ENCODE peak calls at places on chromosomes 11 and 22, in nine cellular contexts. One of them, this sample, is unnamed.

GRCh38 chr11:86192858-86193257 is 51.7 kb upstream of the EED start:
- DNase-seq in ovary: no peak
- DNase-seq in PC-3: no peak
- DNase-seq in iPS DF 6.9: no peak
- DNase-seq in breast epithelium: no peak
- DNase-seq in sigmoid colon: no peak
- DNase-seq in CD4-positive, CD25-positive, alpha-beta regulatory T cell: no peak
- DNase-seq in endothelial cell of umbilical vein: no peak
- DNase-seq in neuronal stem cell: no peak
- DNase-seq in this sample: no peak

GRCh38 chr11:1043563-1044096 is 7.1 kb upstream of the MUC6 start:
- DNase-seq in neuronal stem cell: no peak
- DNase-seq in breast epithelium: no peak
- DNase-seq in sigmoid colon: no peak
- DNase-seq in PC-3: no peak
- DNase-seq in CD4-positive, CD25-positive, alpha-beta regulatory T cell: no peak
- DNase-seq in ovary: no peak
- DNase-seq in endothelial cell of umbilical vein: no peak
- DNase-seq in iPS DF 6.9: no peak
- DNase-seq in this sample: no peak

GRCh38 chr22:49883294-49883640 is 29.6 kb downstream of the ZBED4 start:
- DNase-seq in breast epithelium: no peak
- DNase-seq in sigmoid colon: no peak
- DNase-seq in endothelial cell of umbilical vein: no peak
- DNase-seq in ovary: no peak
- DNase-seq in PC-3: no peak
- DNase-seq in iPS DF 6.9: no peak
- DNase-seq in neuronal stem cell: no peak
- DNase-seq in CD4-positive, CD25-positive, alpha-beta regulatory T cell: no peak
- DNase-seq in this sample: no peak

GRCh38 chr22:41857160-41857859 is 24.4 kb downstream of the SREBF2 start:
- DNase-seq in iPS DF 6.9: peak; percentile 33
- DNase-seq in PC-3: peak; percentile 87
- DNase-seq in endothelial cell of umbilical vein: peak; percentile 70
- DNase-seq in sigmoid colon: no peak
- DNase-seq in neuronal stem cell: peak; percentile 37
- DNase-seq in ovary: no peak
- DNase-seq in breast epithelium: no peak
- DNase-seq in CD4-positive, CD25-positive, alpha-beta regulatory T cell: peak; percentile 66
- DNase-seq in this sample: no peak

GRCh38 chr11:34072831-34073230 is 21.3 kb downstream of the CAPRIN1 start:
- DNase-seq in endothelial cell of umbilical vein: no peak
- DNase-seq in breast epithelium: no peak
- DNase-seq in sigmoid colon: no peak
- DNase-seq in ovary: no peak
- DNase-seq in neuronal stem cell: no peak
- DNase-seq in CD4-positive, CD25-positive, alpha-beta regulatory T cell: no peak
- DNase-seq in PC-3: no peak
- DNase-seq in iPS DF 6.9: no peak
- DNase-seq in this sample: no peak

GRCh38 chr11:3087373-3087772 is 30.1 kb upstream of the CARS1 start:
- DNase-seq in endothelial cell of umbilical vein: no peak
- DNase-seq in ovary: no peak
- DNase-seq in CD4-positive, CD25-positive, alpha-beta regulatory T cell: no peak
- DNase-seq in sigmoid colon: no peak
- DNase-seq in breast epithelium: no peak
- DNase-seq in PC-3: no peak
- DNase-seq in neuronal stem cell: no peak
- DNase-seq in iPS DF 6.9: no peak
- DNase-seq in this sample: no peak

GRCh38 chr11:62444271-62444833 is 25.5 kb downstream of the SCGB1A1 start:
- DNase-seq in neuronal stem cell: no peak
- DNase-seq in ovary: peak; percentile 80
- DNase-seq in endothelial cell of umbilical vein: peak; percentile 68
- DNase-seq in CD4-positive, CD25-positive, alpha-beta regulatory T cell: no peak
- DNase-seq in breast epithelium: no peak
- DNase-seq in PC-3: no peak
- DNase-seq in sigmoid colon: peak; percentile 92
- DNase-seq in iPS DF 6.9: no peak
- DNase-seq in this sample: peak; percentile 31

GRCh38 chr11:72823105-72823804 is 9.0 kb downstream of the ATG16L2 start:
- DNase-seq in iPS DF 6.9: no peak
- DNase-seq in ovary: peak; percentile 43
- DNase-seq in PC-3: peak; percentile 2
- DNase-seq in CD4-positive, CD25-positive, alpha-beta regulatory T cell: no peak
- DNase-seq in endothelial cell of umbilical vein: no peak
- DNase-seq in neuronal stem cell: no peak
- DNase-seq in breast epithelium: no peak
- DNase-seq in sigmoid colon: peak; percentile 65
- DNase-seq in this sample: peak; percentile 63

GRCh38 chr22:46392137-46392844 is 56.8 kb downstream of the TRMU start:
- DNase-seq in CD4-positive, CD25-positive, alpha-beta regulatory T cell: no peak
- DNase-seq in iPS DF 6.9: no peak
- DNase-seq in sigmoid colon: no peak
- DNase-seq in breast epithelium: no peak
- DNase-seq in ovary: no peak
- DNase-seq in endothelial cell of umbilical vein: no peak
- DNase-seq in PC-3: no peak
- DNase-seq in neuronal stem cell: no peak
- DNase-seq in this sample: no peak

GRCh38 chr11:45918331-45918941 is 759 bp upstream of the PEX16 start:
- DNase-seq in endothelial cell of umbilical vein: peak; percentile 78
- DNase-seq in iPS DF 6.9: no peak
- DNase-seq in ovary: peak; percentile 81
- DNase-seq in PC-3: peak; percentile 70
- DNase-seq in neuronal stem cell: peak; percentile 56
- DNase-seq in sigmoid colon: peak; percentile 94
- DNase-seq in CD4-positive, CD25-positive, alpha-beta regulatory T cell: peak; percentile 33
- DNase-seq in breast epithelium: peak; percentile 77
- DNase-seq in this sample: peak; percentile 85

GRCh38 chr11:32435511-32435946 is at the start of gene WT1:
- DNase-seq in sigmoid colon: no peak
- DNase-seq in CD4-positive, CD25-positive, alpha-beta regulatory T cell: no peak
- DNase-seq in breast epithelium: no peak
- DNase-seq in PC-3: peak; percentile 52
- DNase-seq in endothelial cell of umbilical vein: no peak
- DNase-seq in neuronal stem cell: no peak
- DNase-seq in iPS DF 6.9: no peak
- DNase-seq in ovary: peak; percentile 88
- DNase-seq in this sample: no peak

GRCh38 chr22:30279389-30279788 is 9.9 kb downstream of the CASTOR1 start:
- DNase-seq in sigmoid colon: no peak
- DNase-seq in endothelial cell of umbilical vein: no peak
- DNase-seq in iPS DF 6.9: no peak
- DNase-seq in PC-3: no peak
- DNase-seq in neuronal stem cell: no peak
- DNase-seq in ovary: no peak
- DNase-seq in breast epithelium: no peak
- DNase-seq in CD4-positive, CD25-positive, alpha-beta regulatory T cell: no peak
- DNase-seq in this sample: peak; percentile 62

DNA sequence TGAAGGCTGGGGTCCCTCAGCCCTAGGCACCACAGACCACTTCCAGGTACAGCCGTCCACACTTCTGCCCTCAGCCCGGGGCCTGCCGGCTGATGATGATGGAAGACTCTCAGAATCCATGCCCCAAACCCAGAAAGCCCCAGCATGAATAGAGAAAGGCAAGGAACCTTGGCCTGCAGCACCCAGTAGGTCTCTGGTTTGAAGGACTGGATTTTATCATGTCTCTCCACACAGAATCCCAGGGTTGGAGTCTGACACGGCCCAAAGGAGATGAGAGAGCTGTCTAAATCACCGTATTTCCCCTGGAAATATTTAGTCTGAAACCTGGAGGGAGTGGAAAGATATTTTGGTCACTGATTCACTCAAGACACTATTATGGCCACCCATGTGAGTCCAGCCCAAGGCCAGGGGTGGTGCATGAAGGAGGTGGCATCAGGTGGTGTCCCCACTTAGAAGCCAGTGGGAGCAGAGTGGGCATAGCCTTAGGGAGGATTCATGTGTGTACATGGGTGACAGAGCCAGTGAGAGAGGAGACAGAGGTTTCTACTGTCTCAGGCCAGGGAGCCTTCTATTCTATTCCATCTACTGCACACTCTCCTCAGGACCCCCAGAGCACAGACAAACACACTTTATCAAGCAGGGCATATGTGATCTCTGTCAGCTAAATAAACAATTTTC is 14.0 kb downstream of the TOP3B start:
- DNase-seq in neuronal stem cell: no peak
- DNase-seq in PC-3: no peak
- DNase-seq in ovary: no peak
- DNase-seq in iPS DF 6.9: no peak
- DNase-seq in CD4-positive, CD25-positive, alpha-beta regulatory T cell: no peak
- DNase-seq in breast epithelium: no peak
- DNase-seq in endothelial cell of umbilical vein: no peak
- DNase-seq in sigmoid colon: no peak
- DNase-seq in this sample: no peak
- H3K36me3 ChIP-seq in neuronal stem cell: peaks cover 95% of the 10 kb centered on the region
- H3K36me3 ChIP-seq in PC-3: peaks cover 13% of the 10 kb centered on the region
- H3K36me3 ChIP-seq in ovary: no peaks in the 10 kb centered on the region
- H3K36me3 ChIP-seq in iPS DF 6.9: peaks cover 60% of the 10 kb centered on the region
- H3K36me3 ChIP-seq in CD4-positive, CD25-positive, alpha-beta regulatory T cell: peaks cover 83% of the 10 kb centered on the region
- H3K36me3 ChIP-seq in breast epithelium: peaks cover 27% of the 10 kb centered on the region
- H3K36me3 ChIP-seq in endothelial cell of umbilical vein: peaks cover 56% of the 10 kb centered on the region
- H3K36me3 ChIP-seq in sigmoid colon: peaks cover 75% of the 10 kb centered on the region
- H3K36me3 ChIP-seq in this sample: peaks cover 96% of the 10 kb centered on the region

GRCh38 chr11:83666149-83666548 is 380.0 kb upstream of the CCDC90B start:
- DNase-seq in sigmoid colon: no peak
- DNase-seq in endothelial cell of umbilical vein: no peak
- DNase-seq in ovary: no peak
- DNase-seq in PC-3: no peak
- DNase-seq in CD4-positive, CD25-positive, alpha-beta regulatory T cell: no peak
- DNase-seq in breast epithelium: no peak
- DNase-seq in neuronal stem cell: no peak
- DNase-seq in iPS DF 6.9: no peak
- DNase-seq in this sample: no peak

GRCh38 chr11:83661491-83662350 is 375.6 kb upstream of the CCDC90B start:
- DNase-seq in endothelial cell of umbilical vein: no peak
- DNase-seq in neuronal stem cell: no peak
- DNase-seq in breast epithelium: no peak
- DNase-seq in CD4-positive, CD25-positive, alpha-beta regulatory T cell: no peak
- DNase-seq in PC-3: no peak
- DNase-seq in ovary: no peak
- DNase-seq in iPS DF 6.9: no peak
- DNase-seq in sigmoid colon: no peak
- DNase-seq in this sample: no peak

GRCh38 chr11:83663984-83664383 is 377.8 kb upstream of the CCDC90B start:
- DNase-seq in endothelial cell of umbilical vein: no peak
- DNase-seq in PC-3: no peak
- DNase-seq in breast epithelium: no peak
- DNase-seq in sigmoid colon: no peak
- DNase-seq in ovary: no peak
- DNase-seq in CD4-positive, CD25-positive, alpha-beta regulatory T cell: no peak
- DNase-seq in neuronal stem cell: no peak
- DNase-seq in iPS DF 6.9: no peak
- DNase-seq in this sample: no peak

GRCh38 chr11:83662494-83662893 is 376.3 kb upstream of the CCDC90B start:
- DNase-seq in ovary: no peak
- DNase-seq in neuronal stem cell: no peak
- DNase-seq in iPS DF 6.9: no peak
- DNase-seq in breast epithelium: no peak
- DNase-seq in CD4-positive, CD25-positive, alpha-beta regulatory T cell: no peak
- DNase-seq in PC-3: no peak
- DNase-seq in endothelial cell of umbilical vein: no peak
- DNase-seq in sigmoid colon: no peak
- DNase-seq in this sample: no peak

DNA sequence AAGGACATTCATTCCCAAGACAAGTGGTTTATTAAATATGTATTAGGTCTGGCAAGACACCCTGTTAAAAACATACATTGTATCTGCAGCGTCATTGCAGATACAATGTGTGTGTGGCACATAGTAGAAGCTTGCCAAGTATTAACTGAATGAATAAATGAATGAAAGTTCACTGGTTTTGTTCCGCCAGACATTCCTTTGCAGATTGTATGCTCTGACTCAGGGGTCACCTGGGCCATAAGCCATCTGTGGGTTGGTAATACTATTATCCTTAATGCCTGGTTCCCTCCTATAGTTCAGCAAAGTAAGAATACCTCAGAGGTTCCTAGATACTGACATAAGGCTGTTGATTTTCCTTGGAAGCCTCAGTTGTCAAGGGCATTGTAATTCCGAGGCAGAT is 377.3 kb upstream of the CCDC90B start:
- DNase-seq in CD4-positive, CD25-positive, alpha-beta regulatory T cell: no peak
- DNase-seq in sigmoid colon: no peak
- DNase-seq in iPS DF 6.9: no peak
- DNase-seq in neuronal stem cell: no peak
- DNase-seq in endothelial cell of umbilical vein: peak; percentile 9
- DNase-seq in ovary: no peak
- DNase-seq in PC-3: no peak
- DNase-seq in breast epithelium: no peak
- DNase-seq in this sample: no peak
- H3K36me3 ChIP-seq in CD4-positive, CD25-positive, alpha-beta regulatory T cell: no peaks in the 10 kb centered on the region
- H3K36me3 ChIP-seq in sigmoid colon: no peaks in the 10 kb centered on the region
- H3K36me3 ChIP-seq in iPS DF 6.9: no peaks in the 10 kb centered on the region
- H3K36me3 ChIP-seq in neuronal stem cell: no peaks in the 10 kb centered on the region
- H3K36me3 ChIP-seq in endothelial cell of umbilical vein: no peaks in the 10 kb centered on the region
- H3K36me3 ChIP-seq in ovary: no peaks in the 10 kb centered on the region
- H3K36me3 ChIP-seq in PC-3: no peaks in the 10 kb centered on the region
- H3K36me3 ChIP-seq in breast epithelium: no peaks in the 10 kb centered on the region
- H3K36me3 ChIP-seq in this sample: no peaks in the 10 kb centered on the region

DNA sequence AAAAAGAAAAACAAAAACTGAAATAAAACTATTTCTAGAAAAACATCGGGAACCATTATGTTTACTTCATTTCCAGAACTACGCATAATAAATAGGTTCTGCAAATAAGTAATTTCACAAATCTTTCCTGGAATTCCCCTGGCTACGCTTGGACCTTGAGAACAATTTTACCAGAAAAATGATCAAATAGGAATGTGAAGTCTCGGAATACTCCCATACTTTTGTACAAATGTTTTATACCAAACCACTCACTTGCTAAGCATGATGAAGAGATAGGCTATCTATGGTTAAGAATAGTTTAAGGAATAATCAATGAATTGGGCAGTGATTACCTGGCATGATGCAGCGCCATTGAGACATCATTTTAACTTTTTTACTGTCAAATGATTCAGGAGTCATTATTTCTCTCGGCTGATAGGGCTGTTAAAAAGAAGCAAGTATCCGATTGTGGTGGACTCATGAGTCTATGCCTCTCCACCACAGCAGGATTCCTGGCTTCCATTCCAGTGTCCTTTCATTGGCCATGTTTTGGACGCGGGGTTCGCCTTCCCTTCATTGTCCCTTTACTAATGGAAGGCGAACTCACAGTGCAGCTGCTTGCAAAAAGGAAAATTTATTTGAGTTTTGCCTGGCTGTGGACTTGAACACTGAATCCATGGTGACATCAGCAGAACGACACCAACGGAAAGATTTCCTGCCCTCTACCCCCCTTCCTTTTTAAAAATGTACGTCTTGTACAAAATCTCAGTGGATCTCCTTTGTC is 39.9 kb upstream of the BLID start:
- DNase-seq in PC-3: peak; percentile 51
- DNase-seq in iPS DF 6.9: no peak
- DNase-seq in breast epithelium: no peak
- DNase-seq in ovary: peak; percentile 30
- DNase-seq in CD4-positive, CD25-positive, alpha-beta regulatory T cell: no peak
- DNase-seq in endothelial cell of umbilical vein: no peak
- DNase-seq in sigmoid colon: no peak
- DNase-seq in neuronal stem cell: no peak
- DNase-seq in this sample: no peak
- H3K36me3 ChIP-seq in PC-3: peaks cover 64% of the 10 kb centered on the region
- H3K36me3 ChIP-seq in iPS DF 6.9: no peaks in the 10 kb centered on the region
- H3K36me3 ChIP-seq in breast epithelium: no peaks in the 10 kb centered on the region
- H3K36me3 ChIP-seq in ovary: no peaks in the 10 kb centered on the region
- H3K36me3 ChIP-seq in CD4-positive, CD25-positive, alpha-beta regulatory T cell: no peaks in the 10 kb centered on the region
- H3K36me3 ChIP-seq in endothelial cell of umbilical vein: no peaks in the 10 kb centered on the region
- H3K36me3 ChIP-seq in sigmoid colon: no peaks in the 10 kb centered on the region
- H3K36me3 ChIP-seq in neuronal stem cell: no peaks in the 10 kb centered on the region
- H3K36me3 ChIP-seq in this sample: no peaks in the 10 kb centered on the region

GRCh38 chr11:83464181-83464580 is 178.0 kb upstream of the CCDC90B start:
- DNase-seq in endothelial cell of umbilical vein: no peak
- DNase-seq in PC-3: no peak
- DNase-seq in iPS DF 6.9: no peak
- DNase-seq in breast epithelium: no peak
- DNase-seq in sigmoid colon: no peak
- DNase-seq in ovary: no peak
- DNase-seq in neuronal stem cell: no peak
- DNase-seq in CD4-positive, CD25-positive, alpha-beta regulatory T cell: no peak
- DNase-seq in this sample: no peak
- H3K36me3 ChIP-seq in endothelial cell of umbilical vein: no peaks in the 10 kb centered on the region
- H3K36me3 ChIP-seq in PC-3: no peaks in the 10 kb centered on the region
- H3K36me3 ChIP-seq in iPS DF 6.9: no peaks in the 10 kb centered on the region
- H3K36me3 ChIP-seq in breast epithelium: no peaks in the 10 kb centered on the region
- H3K36me3 ChIP-seq in sigmoid colon: no peaks in the 10 kb centered on the region
- H3K36me3 ChIP-seq in ovary: no peaks in the 10 kb centered on the region
- H3K36me3 ChIP-seq in neuronal stem cell: no peaks in the 10 kb centered on the region
- H3K36me3 ChIP-seq in CD4-positive, CD25-positive, alpha-beta regulatory T cell: no peaks in the 10 kb centered on the region
- H3K36me3 ChIP-seq in this sample: no peaks in the 10 kb centered on the region

This sample was measured in adrenal gland.